ENCODE peak calls at places on chromosomes 7 and 10, in seven cellular contexts. One of them, this sample, is unnamed.
A peak's percentile ranks its signal among the peaks of the same experiment; 100 is the strongest.

GRCh38 chr10:133164816-133165555 is 5.0 kb downstream of the KNDC1 start:
- DNase-seq in RWPE2: peak; percentile 51
- DNase-seq in PC-9: no peak
- DNase-seq in HCT116: no peak
- DNase-seq in sigmoid colon: peak; percentile 52
- DNase-seq in suprapubic skin: no peak
- DNase-seq in left lung: peak; percentile 27
- DNase-seq in this sample: no peak

GRCh38 chr10:121510201-121510771 is 88.0 kb downstream of the FGFR2 start:
- DNase-seq in left lung: no peak
- DNase-seq in PC-9: no peak
- DNase-seq in suprapubic skin: no peak
- DNase-seq in sigmoid colon: peak; percentile 83
- DNase-seq in HCT116: no peak
- DNase-seq in RWPE2: no peak
- DNase-seq in this sample: no peak

GRCh38 chr10:101162677-101163076 is 31.6 kb downstream of the TLX1 start:
- DNase-seq in RWPE2: no peak
- DNase-seq in left lung: no peak
- DNase-seq in sigmoid colon: no peak
- DNase-seq in PC-9: no peak
- DNase-seq in suprapubic skin: no peak
- DNase-seq in HCT116: no peak
- DNase-seq in this sample: no peak

GRCh38 chr7:32564542-32564941 is 69.3 kb downstream of the AVL9 start:
- DNase-seq in suprapubic skin: no peak
- DNase-seq in left lung: no peak
- DNase-seq in HCT116: no peak
- DNase-seq in PC-9: no peak
- DNase-seq in RWPE2: no peak
- DNase-seq in sigmoid colon: no peak
- DNase-seq in this sample: no peak

GRCh38 chr7:103630318-103630717 is 184.3 kb upstream of the SLC26A5 start:
- DNase-seq in left lung: no peak
- DNase-seq in sigmoid colon: no peak
- DNase-seq in HCT116: no peak
- DNase-seq in suprapubic skin: no peak
- DNase-seq in PC-9: peak; percentile 51
- DNase-seq in RWPE2: no peak
- DNase-seq in this sample: no peak

GRCh38 chr7:7793921-7794320 is 75.5 kb upstream of the RPA3 start:
- DNase-seq in suprapubic skin: no peak
- DNase-seq in RWPE2: no peak
- DNase-seq in HCT116: no peak
- DNase-seq in left lung: no peak
- DNase-seq in sigmoid colon: no peak
- DNase-seq in PC-9: no peak
- DNase-seq in this sample: no peak

GRCh38 chr7:17142831-17143541 is 155.5 kb upstream of the AHR start:
- DNase-seq in sigmoid colon: no peak
- DNase-seq in HCT116: no peak
- DNase-seq in left lung: no peak
- DNase-seq in PC-9: peak; percentile 33
- DNase-seq in RWPE2: no peak
- DNase-seq in suprapubic skin: no peak
- DNase-seq in this sample: no peak

GRCh38 chr10:27564880-27565279 is 60.8 kb downstream of the RAB18 start:
- DNase-seq in sigmoid colon: no peak
- DNase-seq in left lung: no peak
- DNase-seq in suprapubic skin: no peak
- DNase-seq in HCT116: no peak
- DNase-seq in PC-9: no peak
- DNase-seq in RWPE2: no peak
- DNase-seq in this sample: no peak

GRCh38 chr7:70730451-70731110 is 401.4 kb upstream of the GALNT17 start:
- DNase-seq in HCT116: no peak
- DNase-seq in sigmoid colon: no peak
- DNase-seq in suprapubic skin: no peak
- DNase-seq in left lung: no peak
- DNase-seq in PC-9: no peak
- DNase-seq in RWPE2: no peak
- DNase-seq in this sample: no peak

DNA sequence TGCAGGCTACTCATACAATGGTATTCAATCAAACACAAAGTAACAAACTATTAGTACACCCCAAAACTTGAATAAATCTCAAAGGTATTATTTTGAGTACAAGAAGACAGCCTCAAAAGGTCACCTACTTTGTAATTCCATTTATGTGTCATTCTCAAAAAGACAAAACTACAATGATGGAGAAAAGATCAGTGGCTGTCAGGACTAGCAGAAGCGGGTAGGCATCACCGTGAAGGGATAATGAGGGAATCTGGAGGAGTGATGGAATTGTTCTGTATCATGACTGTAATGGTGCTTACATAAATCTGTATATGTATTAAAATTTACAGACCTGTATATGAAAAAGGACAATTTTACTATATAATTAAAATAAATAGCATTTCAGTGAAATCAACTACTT is 37.0 kb downstream of the COG5 start:
- DNase-seq in suprapubic skin: no peak
- DNase-seq in left lung: no peak
- DNase-seq in HCT116: no peak
- DNase-seq in sigmoid colon: no peak
- DNase-seq in PC-9: no peak
- DNase-seq in RWPE2: no peak
- DNase-seq in this sample: no peak
- TF ChIP-seq CTCF in suprapubic skin: no peak
- TF ChIP-seq CTCF in left lung: no peak
- TF ChIP-seq CTCF in HCT116: no peak
- TF ChIP-seq CTCF in sigmoid colon: no peak
- TF ChIP-seq CTCF in PC-9: no peak
- TF ChIP-seq CTCF in RWPE2: no peak
- TF ChIP-seq CTCF in this sample: no peak

DNA sequence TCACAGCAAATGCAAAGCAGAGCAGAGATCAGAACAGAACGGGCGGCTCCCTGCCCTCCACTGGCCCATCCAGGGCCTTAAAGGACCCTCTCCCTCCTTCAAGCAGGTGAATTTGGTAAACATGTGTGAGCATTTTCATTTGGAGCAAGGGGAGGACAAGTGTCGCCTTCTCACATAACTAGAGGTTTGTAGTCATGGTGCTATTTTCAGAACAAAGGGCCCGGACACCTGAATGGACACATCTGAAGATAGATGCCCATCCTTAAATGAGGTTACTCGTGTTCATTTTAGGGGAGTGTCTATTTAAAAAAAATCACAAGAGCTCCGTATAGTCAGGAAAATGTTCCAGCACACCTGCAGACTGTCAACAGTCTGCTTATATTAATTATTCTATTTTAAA is 153.8 kb downstream of the PRKCQ start:
- DNase-seq in left lung: no peak
- DNase-seq in sigmoid colon: no peak
- DNase-seq in RWPE2: no peak
- DNase-seq in HCT116: no peak
- DNase-seq in suprapubic skin: no peak
- DNase-seq in PC-9: no peak
- DNase-seq in this sample: no peak
- H3K4me3 ChIP-seq in left lung: no peak overlapping the region
- H3K4me3 ChIP-seq in sigmoid colon: no peak overlapping the region
- H3K4me3 ChIP-seq in RWPE2: no peak overlapping the region
- H3K4me3 ChIP-seq in HCT116: no peak overlapping the region
- H3K4me3 ChIP-seq in suprapubic skin: no peak overlapping the region
- H3K4me3 ChIP-seq in PC-9: no peak overlapping the region
- H3K4me3 ChIP-seq in this sample: no peak overlapping the region

GRCh38 chr7:115910541-115911164 is 119.9 kb downstream of the TFEC start:
- DNase-seq in RWPE2: no peak
- DNase-seq in HCT116: peak; percentile 41
- DNase-seq in suprapubic skin: no peak
- DNase-seq in left lung: no peak
- DNase-seq in PC-9: peak; percentile 54
- DNase-seq in sigmoid colon: no peak
- DNase-seq in this sample: peak; percentile 8
- TF ChIP-seq CTCF in RWPE2: peak; percentile 82
- TF ChIP-seq CTCF in HCT116: peak; percentile 72
- TF ChIP-seq CTCF in suprapubic skin: no peak
- TF ChIP-seq CTCF in left lung: peak; percentile 29
- TF ChIP-seq CTCF in PC-9: peak; percentile 66
- TF ChIP-seq CTCF in sigmoid colon: peak; percentile 21
- TF ChIP-seq CTCF in this sample: peak; percentile 58

GRCh38 chr7:157641866-157642265 is 305.1 kb downstream of the DNAJB6 start:
- DNase-seq in suprapubic skin: no peak
- DNase-seq in HCT116: no peak
- DNase-seq in left lung: no peak
- DNase-seq in PC-9: no peak
- DNase-seq in RWPE2: no peak
- DNase-seq in sigmoid colon: no peak
- DNase-seq in this sample: no peak
- H3K4me3 ChIP-seq in suprapubic skin: no peak overlapping the region
- H3K4me3 ChIP-seq in HCT116: no peak overlapping the region
- H3K4me3 ChIP-seq in left lung: no peak overlapping the region
- H3K4me3 ChIP-seq in PC-9: no peak overlapping the region
- H3K4me3 ChIP-seq in RWPE2: no peak overlapping the region
- H3K4me3 ChIP-seq in sigmoid colon: no peak overlapping the region
- H3K4me3 ChIP-seq in this sample: no peak overlapping the region

GRCh38 chr7:116173051-116174028 is 37.0 kb upstream of the TES start:
- DNase-seq in suprapubic skin: no peak
- DNase-seq in left lung: no peak
- DNase-seq in RWPE2: no peak
- DNase-seq in HCT116: peak; percentile 55
- DNase-seq in PC-9: peak; percentile 48
- DNase-seq in sigmoid colon: no peak
- DNase-seq in this sample: peak; percentile 50
- TF ChIP-seq CTCF in suprapubic skin: peak; percentile 33
- TF ChIP-seq CTCF in left lung: peak; percentile 43
- TF ChIP-seq CTCF in RWPE2: peak; percentile 83
- TF ChIP-seq CTCF in HCT116: peak; percentile 64
- TF ChIP-seq CTCF in PC-9: peak; percentile 84
- TF ChIP-seq CTCF in sigmoid colon: peak; percentile 45
- TF ChIP-seq CTCF in this sample: peak; percentile 45

GRCh38 chr7:132279718-132280117 is 296.6 kb downstream of the PLXNA4 start:
- DNase-seq in suprapubic skin: no peak
- DNase-seq in HCT116: no peak
- DNase-seq in sigmoid colon: no peak
- DNase-seq in PC-9: no peak
- DNase-seq in RWPE2: no peak
- DNase-seq in left lung: no peak
- DNase-seq in this sample: no peak
- H3K4me3 ChIP-seq in suprapubic skin: no peak overlapping the region
- H3K4me3 ChIP-seq in HCT116: no peak overlapping the region
- H3K4me3 ChIP-seq in sigmoid colon: no peak overlapping the region
- H3K4me3 ChIP-seq in PC-9: no peak overlapping the region
- H3K4me3 ChIP-seq in RWPE2: no peak overlapping the region
- H3K4me3 ChIP-seq in left lung: no peak overlapping the region
- H3K4me3 ChIP-seq in this sample: no peak overlapping the region

GRCh38 chr10:91590142-91590903 is 42.5 kb downstream of the PPP1R3C start:
- DNase-seq in left lung: peak; percentile 47
- DNase-seq in suprapubic skin: no peak
- DNase-seq in sigmoid colon: peak; percentile 89
- DNase-seq in PC-9: peak; percentile 73
- DNase-seq in HCT116: no peak
- DNase-seq in RWPE2: no peak
- DNase-seq in this sample: no peak

GRCh38 chr10:91589656-91590035 is 43.2 kb downstream of the PPP1R3C start:
- DNase-seq in RWPE2: no peak
- DNase-seq in suprapubic skin: no peak
- DNase-seq in PC-9: no peak
- DNase-seq in sigmoid colon: no peak
- DNase-seq in left lung: no peak
- DNase-seq in HCT116: no peak
- DNase-seq in this sample: no peak

GRCh38 chr10:91590904-91591791 is 41.7 kb downstream of the PPP1R3C start:
- DNase-seq in RWPE2: no peak
- DNase-seq in left lung: peak; percentile 46
- DNase-seq in suprapubic skin: no peak
- DNase-seq in PC-9: no peak
- DNase-seq in HCT116: no peak
- DNase-seq in sigmoid colon: peak; percentile 78
- DNase-seq in this sample: no peak

GRCh38 chr10:91587710-91588638 is 44.9 kb downstream of the PPP1R3C start:
- DNase-seq in left lung: no peak
- DNase-seq in RWPE2: no peak
- DNase-seq in PC-9: no peak
- DNase-seq in HCT116: no peak
- DNase-seq in suprapubic skin: no peak
- DNase-seq in sigmoid colon: no peak
- DNase-seq in this sample: no peak

DNA sequence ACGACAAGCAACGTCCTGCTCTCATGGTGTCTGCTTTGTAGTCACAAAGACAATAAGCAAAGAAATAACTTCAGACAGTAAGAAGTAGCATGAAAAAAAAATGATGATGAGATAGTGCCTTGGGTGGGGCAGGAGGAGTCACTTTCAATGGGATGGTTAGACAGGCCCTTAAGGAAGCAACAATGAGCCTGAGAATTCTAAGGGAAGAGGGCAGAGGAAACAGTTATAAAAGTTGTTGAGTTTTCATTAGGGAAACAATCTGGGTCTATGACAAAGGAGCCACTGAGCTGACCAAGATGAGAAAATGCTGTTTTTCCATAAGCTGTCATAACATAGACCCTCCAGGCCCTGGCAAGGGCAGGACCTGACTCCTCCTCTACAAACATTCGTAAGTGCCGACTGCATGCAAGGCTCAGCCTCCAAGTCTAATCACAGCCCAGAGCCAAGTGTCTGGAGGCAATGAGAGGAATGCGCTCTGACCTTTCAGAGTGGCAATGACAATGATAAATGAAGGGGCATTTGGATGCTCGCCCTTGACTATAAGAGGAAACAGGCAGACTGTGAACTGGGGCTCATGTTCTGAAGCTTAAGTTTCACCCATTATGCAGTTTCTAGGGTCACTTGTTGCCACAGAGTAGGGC is 43.7 kb downstream of the PPP1R3C start:
- DNase-seq in sigmoid colon: peak; percentile 76
- DNase-seq in HCT116: no peak
- DNase-seq in RWPE2: no peak
- DNase-seq in PC-9: peak; percentile 42
- DNase-seq in suprapubic skin: no peak
- DNase-seq in left lung: no peak
- DNase-seq in this sample: no peak
- TF ChIP-seq CTCF in sigmoid colon: no peak
- TF ChIP-seq CTCF in HCT116: no peak
- TF ChIP-seq CTCF in RWPE2: no peak
- TF ChIP-seq CTCF in PC-9: no peak
- TF ChIP-seq CTCF in suprapubic skin: no peak
- TF ChIP-seq CTCF in left lung: no peak
- TF ChIP-seq CTCF in this sample: no peak

DNA sequence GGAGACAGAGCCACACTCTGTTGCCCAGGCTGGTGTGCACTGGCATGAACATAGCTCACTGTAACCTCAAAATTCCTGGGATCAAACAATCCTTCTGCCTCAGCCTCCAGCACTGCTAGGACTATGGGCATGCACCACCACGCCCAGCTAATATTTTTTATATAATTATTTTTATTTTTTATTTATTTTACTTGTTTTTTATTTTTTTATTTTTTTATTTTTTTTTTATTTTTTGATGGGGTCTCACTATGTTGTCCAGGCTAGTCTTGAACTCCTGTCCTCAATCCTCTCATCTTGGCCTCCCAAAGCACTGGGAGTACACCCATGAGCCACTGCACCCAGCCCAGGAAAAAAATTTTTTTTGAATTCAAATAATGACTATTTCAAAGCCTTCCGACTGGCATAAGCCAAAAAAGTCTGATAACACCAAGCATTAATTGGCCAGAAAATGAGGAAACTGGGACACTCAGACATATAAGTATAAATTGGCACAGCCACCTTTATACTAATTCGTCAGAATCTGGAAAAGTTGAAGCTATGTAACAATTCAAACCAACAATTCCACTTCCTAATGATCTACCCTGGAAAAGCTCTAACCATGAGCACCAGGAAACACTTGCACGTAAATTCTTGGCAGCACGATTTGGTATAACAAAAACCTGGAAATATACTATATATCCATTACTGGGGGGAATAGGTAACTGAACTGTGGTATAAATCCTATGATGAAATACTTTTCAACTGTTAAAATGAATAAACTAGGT is 6.3 kb downstream of the ZC3HAV1 start:
- DNase-seq in left lung: no peak
- DNase-seq in HCT116: no peak
- DNase-seq in PC-9: no peak
- DNase-seq in RWPE2: no peak
- DNase-seq in suprapubic skin: no peak
- DNase-seq in sigmoid colon: no peak
- DNase-seq in this sample: no peak
- H3K4me3 ChIP-seq in left lung: no peak overlapping the region
- H3K4me3 ChIP-seq in HCT116: no peak overlapping the region
- H3K4me3 ChIP-seq in PC-9: no peak overlapping the region
- H3K4me3 ChIP-seq in RWPE2: no peak overlapping the region
- H3K4me3 ChIP-seq in suprapubic skin: no peak overlapping the region
- H3K4me3 ChIP-seq in sigmoid colon: no peak overlapping the region
- H3K4me3 ChIP-seq in this sample: no peak overlapping the region

This sample was measured in LNCaP clone FGC.